ENCODE peak calls at places on chromosome 16, in four cellular contexts. J, I, O and Q are unnamed samples.

GRCh38 chr16:55588799-55589198 is 22.3 kb downstream of the CAPNS2 start:
- DNase-seq in J (no peak), I (no peak), O (no peak), Q (no peak)

GRCh38 chr16:30948956-30949654 is at the start of gene ORAI3:
- DNase-seq in J (no peak), I (peak; percentile 84), O (no peak), Q (no peak)

GRCh38 chr16:29784901-29785500 is 5.5 kb upstream of the KIF22 start:
- DNase-seq in J (no peak), I (peak; percentile 78), O (no peak), Q (no peak)

GRCh38 chr16:6481894-6482293 is 850.8 kb upstream of the RBFOX1 start:
- DNase-seq in J (no peak), I (no peak), O (no peak), Q (no peak)

GRCh38 chr16:649646-650045 is 481 bp downstream of the WDR90 start:
- DNase-seq in J (no peak), I (peak; percentile 49), O (no peak), Q (no peak)

GRCh38 chr16:86241681-86242080 is 268.6 kb upstream of the FOXF1 start:
- DNase-seq in J (no peak), I (no peak), O (no peak), Q (no peak)

GRCh38 chr16:4631444-4631843 is 6.8 kb downstream of the MGRN1 start:
- DNase-seq in J (no peak), I (no peak), O (no peak), Q (no peak)

GRCh38 chr16:54829691-54830090 is 101.0 kb upstream of the IRX5 start:
- DNase-seq in J (no peak), I (no peak), O (no peak), Q (no peak)

GRCh38 chr16:89197633-89198416 is 2.5 kb downstream of the SLC22A31 start:
- DNase-seq in J (no peak), I (no peak), O (no peak), Q (no peak)

GRCh38 chr16:80120899-80121521 is 419.8 kb upstream of the DYNLRB2 start:
- DNase-seq in J (no peak), I (no peak), O (no peak), Q (no peak)

GRCh38 chr16:52537463-52537862 is 9.5 kb downstream of the TOX3 start:
- DNase-seq in J (no peak), I (no peak), O (no peak), Q (no peak)

GRCh38 chr16:89473136-89473712 is 17.1 kb downstream of the ANKRD11 start:
- DNase-seq in J (no peak), I (no peak), O (no peak), Q (no peak)

GRCh38 chr16:54484700-54485099 is 198.1 kb upstream of the IRX3 start:
- DNase-seq in J (no peak), I (no peak), O (no peak), Q (no peak)

GRCh38 chr16:56989988-56990387 is 631 bp downstream of the NLRC5 start:
- DNase-seq in J (no peak), I (no peak), O (no peak), Q (no peak)

GRCh38 chr16:15041260-15042011 is 14.4 kb downstream of the NTAN1 start:
- DNase-seq in J (no peak), I (no peak), O (peak; percentile 54), Q (no peak)

GRCh38 chr16:12661656-12662172 is 142.0 kb downstream of the CPPED1 start:
- DNase-seq in J (no peak), I (peak; percentile 36), O (no peak), Q (no peak)

GRCh38 chr16:88407807-88408206 is 25.0 kb downstream of the ZNF469 start:
- DNase-seq in J (no peak), I (no peak), O (no peak), Q (no peak)

GRCh38 chr16:16014329-16015224 is 65.2 kb downstream of the ABCC1 start:
- DNase-seq in J (no peak), I (no peak), O (no peak), Q (no peak)